ENCODE peak calls at places on chromosomes 5 and 9, in five cellular contexts. One of them, this sample, is unnamed.

GRCh38 chr9:19074836-19075235 is 25.6 kb downstream of the RRAGA start:
- DNase-seq in DMS 273 treated with DMSO at 0.1 percent for 48 hours: no peak
- DNase-seq in T-cell: no peak
- DNase-seq in central memory CD4-positive, alpha-beta T cell: no peak
- DNase-seq in nephron progenitor cell: no peak
- DNase-seq in this sample: no peak

GRCh38 chr9:133558191-133559126 is 24.0 kb downstream of the ADAMTSL2 start:
- DNase-seq in T-cell: no peak
- DNase-seq in nephron progenitor cell: no peak
- DNase-seq in central memory CD4-positive, alpha-beta T cell: no peak
- DNase-seq in DMS 273 treated with DMSO at 0.1 percent for 48 hours: no peak
- DNase-seq in this sample: no peak

GRCh38 chr5:150065886-150066285 is 20.5 kb downstream of the CSF1R start:
- DNase-seq in T-cell: no peak
- DNase-seq in nephron progenitor cell: no peak
- DNase-seq in central memory CD4-positive, alpha-beta T cell: no peak
- DNase-seq in DMS 273 treated with DMSO at 0.1 percent for 48 hours: no peak
- DNase-seq in this sample: no peak

GRCh38 chr5:181173420-181174342 is 26.3 kb downstream of the OR2V2 start:
- DNase-seq in DMS 273 treated with DMSO at 0.1 percent for 48 hours: no peak
- DNase-seq in T-cell: no peak
- DNase-seq in central memory CD4-positive, alpha-beta T cell: peak; percentile 58
- DNase-seq in nephron progenitor cell: peak; percentile 49
- DNase-seq in this sample: no peak

GRCh38 chr5:32283539-32284377 is 29.0 kb downstream of the MTMR12 start:
- DNase-seq in T-cell: no peak
- DNase-seq in central memory CD4-positive, alpha-beta T cell: no peak
- DNase-seq in nephron progenitor cell: no peak
- DNase-seq in DMS 273 treated with DMSO at 0.1 percent for 48 hours: no peak
- DNase-seq in this sample: no peak

GRCh38 chr5:169777112-169777511 is 140.0 kb downstream of the DOCK2 start:
- DNase-seq in DMS 273 treated with DMSO at 0.1 percent for 48 hours: no peak
- DNase-seq in T-cell: no peak
- DNase-seq in central memory CD4-positive, alpha-beta T cell: no peak
- DNase-seq in nephron progenitor cell: peak; percentile 23
- DNase-seq in this sample: no peak

GRCh38 chr5:1113805-1114586 is 2.1 kb upstream of the SLC12A7 start:
- DNase-seq in central memory CD4-positive, alpha-beta T cell: no peak
- DNase-seq in nephron progenitor cell: no peak
- DNase-seq in DMS 273 treated with DMSO at 0.1 percent for 48 hours: no peak
- DNase-seq in T-cell: no peak
- DNase-seq in this sample: no peak

GRCh38 chr9:131116281-131117101 is 8.9 kb upstream of the NUP214 start:
- DNase-seq in DMS 273 treated with DMSO at 0.1 percent for 48 hours: no peak
- DNase-seq in T-cell: no peak
- DNase-seq in central memory CD4-positive, alpha-beta T cell: no peak
- DNase-seq in nephron progenitor cell: no peak
- DNase-seq in this sample: no peak

GRCh38 chr5:20972419-20972925 is 984.5 kb upstream of the CDH18 start:
- DNase-seq in nephron progenitor cell: peak; percentile 6
- DNase-seq in DMS 273 treated with DMSO at 0.1 percent for 48 hours: peak; percentile 42
- DNase-seq in T-cell: no peak
- DNase-seq in central memory CD4-positive, alpha-beta T cell: no peak
- DNase-seq in this sample: no peak

GRCh38 chr9:83708515-83709158 is 879 bp upstream of the UBQLN1 start:
- DNase-seq in nephron progenitor cell: peak; percentile 57
- DNase-seq in T-cell: peak; percentile 18
- DNase-seq in central memory CD4-positive, alpha-beta T cell: no peak
- DNase-seq in DMS 273 treated with DMSO at 0.1 percent for 48 hours: no peak
- DNase-seq in this sample: peak; percentile 44

GRCh38 chr9:642014-642413 is 199.5 kb upstream of the DMRT1 start:
- DNase-seq in T-cell: no peak
- DNase-seq in DMS 273 treated with DMSO at 0.1 percent for 48 hours: no peak
- DNase-seq in nephron progenitor cell: no peak
- DNase-seq in central memory CD4-positive, alpha-beta T cell: no peak
- DNase-seq in this sample: peak; percentile 38

GRCh38 chr9:72509053-72509452 is 12.4 kb upstream of the TMC1 start:
- DNase-seq in T-cell: no peak
- DNase-seq in DMS 273 treated with DMSO at 0.1 percent for 48 hours: no peak
- DNase-seq in central memory CD4-positive, alpha-beta T cell: no peak
- DNase-seq in nephron progenitor cell: no peak
- DNase-seq in this sample: no peak

GRCh38 chr5:67400752-67401151 is 204.2 kb upstream of the CD180 start:
- DNase-seq in nephron progenitor cell: no peak
- DNase-seq in T-cell: no peak
- DNase-seq in DMS 273 treated with DMSO at 0.1 percent for 48 hours: peak; percentile 65
- DNase-seq in central memory CD4-positive, alpha-beta T cell: no peak
- DNase-seq in this sample: no peak

GRCh38 chr5:39379683-39380082 is 15.4 kb upstream of the C9 start:
- DNase-seq in T-cell: no peak
- DNase-seq in central memory CD4-positive, alpha-beta T cell: no peak
- DNase-seq in DMS 273 treated with DMSO at 0.1 percent for 48 hours: no peak
- DNase-seq in nephron progenitor cell: no peak
- DNase-seq in this sample: no peak

GRCh38 chr9:75087279-75087823 is 604 bp downstream of the NMRK1 start:
- DNase-seq in T-cell: peak; percentile 20
- DNase-seq in DMS 273 treated with DMSO at 0.1 percent for 48 hours: no peak
- DNase-seq in central memory CD4-positive, alpha-beta T cell: peak; percentile 62
- DNase-seq in nephron progenitor cell: peak; percentile 10
- DNase-seq in this sample: no peak

GRCh38 chr5:72282878-72283277 is 37.2 kb downstream of the MRPS27 start:
- DNase-seq in nephron progenitor cell: no peak
- DNase-seq in T-cell: no peak
- DNase-seq in DMS 273 treated with DMSO at 0.1 percent for 48 hours: no peak
- DNase-seq in central memory CD4-positive, alpha-beta T cell: no peak
- DNase-seq in this sample: no peak

GRCh38 chr9:12859704-12860251 is 85.0 kb downstream of the LURAP1L start:
- DNase-seq in DMS 273 treated with DMSO at 0.1 percent for 48 hours: no peak
- DNase-seq in central memory CD4-positive, alpha-beta T cell: no peak
- DNase-seq in nephron progenitor cell: no peak
- DNase-seq in T-cell: no peak
- DNase-seq in this sample: no peak

GRCh38 chr5:54176066-54176835 is 134.1 kb downstream of the ARL15 start:
- DNase-seq in DMS 273 treated with DMSO at 0.1 percent for 48 hours: no peak
- DNase-seq in central memory CD4-positive, alpha-beta T cell: no peak
- DNase-seq in T-cell: no peak
- DNase-seq in nephron progenitor cell: no peak
- DNase-seq in this sample: no peak

GRCh38 chr9:113770396-113770795 is 105.7 kb upstream of the ZNF618 start:
- DNase-seq in central memory CD4-positive, alpha-beta T cell: no peak
- DNase-seq in nephron progenitor cell: no peak
- DNase-seq in DMS 273 treated with DMSO at 0.1 percent for 48 hours: no peak
- DNase-seq in T-cell: no peak
- DNase-seq in this sample: no peak

GRCh38 chr5:16557477-16557876 is 59.3 kb downstream of the RETREG1 start:
- DNase-seq in T-cell: no peak
- DNase-seq in nephron progenitor cell: no peak
- DNase-seq in central memory CD4-positive, alpha-beta T cell: no peak
- DNase-seq in DMS 273 treated with DMSO at 0.1 percent for 48 hours: no peak
- DNase-seq in this sample: no peak

GRCh38 chr5:176724472-176724871 is 77.2 kb downstream of the TSPAN17 start:
- DNase-seq in central memory CD4-positive, alpha-beta T cell: no peak
- DNase-seq in T-cell: no peak
- DNase-seq in DMS 273 treated with DMSO at 0.1 percent for 48 hours: no peak
- DNase-seq in nephron progenitor cell: no peak
- DNase-seq in this sample: no peak

GRCh38 chr5:16663848-16664247 is 47.1 kb upstream of the RETREG1 start:
- DNase-seq in central memory CD4-positive, alpha-beta T cell: no peak
- DNase-seq in DMS 273 treated with DMSO at 0.1 percent for 48 hours: no peak
- DNase-seq in T-cell: no peak
- DNase-seq in nephron progenitor cell: no peak
- DNase-seq in this sample: no peak

GRCh38 chr9:124510650-124511425 is 3.6 kb upstream of the NR5A1 start:
- DNase-seq in DMS 273 treated with DMSO at 0.1 percent for 48 hours: no peak
- DNase-seq in T-cell: no peak
- DNase-seq in nephron progenitor cell: no peak
- DNase-seq in central memory CD4-positive, alpha-beta T cell: no peak
- DNase-seq in this sample: no peak

GRCh38 chr5:158382473-158382872 is 523.5 kb upstream of the CLINT1 start:
- DNase-seq in T-cell: no peak
- DNase-seq in central memory CD4-positive, alpha-beta T cell: no peak
- DNase-seq in nephron progenitor cell: no peak
- DNase-seq in DMS 273 treated with DMSO at 0.1 percent for 48 hours: peak; percentile 5
- DNase-seq in this sample: no peak

GRCh38 chr9:124764774-124765438 is 6.2 kb downstream of the NR6A1 start:
- DNase-seq in DMS 273 treated with DMSO at 0.1 percent for 48 hours: peak; percentile 61
- DNase-seq in central memory CD4-positive, alpha-beta T cell: no peak
- DNase-seq in nephron progenitor cell: no peak
- DNase-seq in T-cell: no peak
- DNase-seq in this sample: no peak

GRCh38 chr9:94827584-94828304 is 101.2 kb downstream of the AOPEP start:
- DNase-seq in nephron progenitor cell: no peak
- DNase-seq in central memory CD4-positive, alpha-beta T cell: no peak
- DNase-seq in T-cell: no peak
- DNase-seq in DMS 273 treated with DMSO at 0.1 percent for 48 hours: no peak
- DNase-seq in this sample: no peak

GRCh38 chr5:138819065-138819464 is 56.1 kb downstream of the LRRTM2 start:
- DNase-seq in central memory CD4-positive, alpha-beta T cell: no peak
- DNase-seq in DMS 273 treated with DMSO at 0.1 percent for 48 hours: peak; percentile 20
- DNase-seq in nephron progenitor cell: no peak
- DNase-seq in T-cell: no peak
- DNase-seq in this sample: no peak